ENCODE peak calls at places on chromosomes 4 and X, in ten cellular contexts. U is PC-3, O is cardiac fibroblast, Q is retinal pigment epithelial cell, N is fibroblast of lung, M is IMR-90, Y is ovary, V is sigmoid colon, P is HL-60, A is GM23338. G is an unnamed sample.

GRCh38 chr4:82718067-82718935 is 80.3 kb downstream of the SCD5 start:
- DNase-seq in U (no peak), O (peak), Q (no peak), N (peak), M (no peak), Y (peak), V (peak), P (no peak), A (no peak), G (peak)

GRCh38 chr4:78032446-78032845 is 24.7 kb upstream of the FRAS1 start:
- DNase-seq in U (no peak), O (no peak), Q (no peak), N (no peak), M (no peak), Y (no peak), V (no peak), P (no peak), A (peak), G (no peak)

GRCh38 chrX:17621566-17622270 is 115.6 kb upstream of the SCML1 start:
- DNase-seq in U (no peak), O (no peak), Q (no peak), N (peak), M (no peak), Y (no peak), V (no peak), P (no peak), A (no peak), G (no peak)

GRCh38 chr4:108560624-108561023 is 59.8 kb upstream of the RPL34 start:
- DNase-seq in U (no peak), O (peak), Q (no peak), N (peak), M (no peak), Y (no peak), V (no peak), P (no peak), A (no peak), G (peak)

GRCh38 chr4:9894604-9895361 is 113.3 kb downstream of the DRD5 start:
- DNase-seq in U (no peak), O (no peak), Q (no peak), N (no peak), M (no peak), Y (no peak), V (no peak), P (no peak), A (no peak), G (no peak)

GRCh38 chr4:83196936-83197335 is 82.4 kb upstream of the PLAC8 start:
- DNase-seq in U (no peak), O (no peak), Q (no peak), N (no peak), M (no peak), Y (no peak), V (no peak), P (no peak), A (no peak), G (no peak)

GRCh38 chr4:47032405-47033106 is 1.2 kb downstream of the GABRB1 start:
- DNase-seq in U (no peak), O (peak), Q (peak), N (peak), M (peak), Y (no peak), V (peak), P (peak), A (peak), G (peak)

GRCh38 chr4:124943145-124943889 is 230.8 kb upstream of the ANKRD50 start:
- DNase-seq in U (peak), O (peak), Q (no peak), N (peak), M (no peak), Y (no peak), V (no peak), P (no peak), A (no peak), G (peak)

GRCh38 chr4:86898562-86898961 is 6.3 kb upstream of the C4orf36 start:
- DNase-seq in U (peak), O (peak), Q (no peak), N (no peak), M (peak), Y (no peak), V (no peak), P (no peak), A (peak), G (no peak)

GRCh38 chrX:72048515-72049455 is 82.9 kb downstream of the RTL5 start:
- DNase-seq in U (peak), O (no peak), Q (no peak), N (no peak), M (no peak), Y (no peak), V (peak), P (no peak), A (peak), G (no peak)

GRCh38 chrX:63350551-63350950 is 581 bp downstream of the SPIN4 start:
- DNase-seq in U (peak), O (peak), Q (no peak), N (peak), M (no peak), Y (peak), V (no peak), P (no peak), A (peak), G (peak)

GRCh38 chr4:86730310-86730709 is 118.9 kb downstream of the SLC10A6 start:
- DNase-seq in U (no peak), O (no peak), Q (no peak), N (no peak), M (no peak), Y (no peak), V (no peak), P (no peak), A (peak), G (no peak)

GRCh38 chr4:76188557-76188956 is 25.1 kb downstream of the SCARB2 start:
- DNase-seq in U (no peak), O (no peak), Q (no peak), N (peak), M (no peak), Y (no peak), V (no peak), P (no peak), A (no peak), G (peak)

GRCh38 chr4:20483416-20483815 is 216.8 kb upstream of the PACRGL start:
- DNase-seq in U (no peak), O (no peak), Q (no peak), N (peak), M (peak), Y (no peak), V (no peak), P (no peak), A (no peak), G (no peak)

GRCh38 chr4:117771647-117772337 is 262.5 kb upstream of the NDST3 start:
- DNase-seq in U (no peak), O (no peak), Q (no peak), N (no peak), M (no peak), Y (no peak), V (no peak), P (no peak), A (peak), G (no peak)

GRCh38 chrX:115948018-115948923 is 222.3 kb upstream of the AGTR2 start:
- DNase-seq in U (peak), O (no peak), Q (no peak), N (no peak), M (peak), Y (no peak), V (no peak), P (no peak), A (peak), G (no peak)

GRCh38 chr4:127069675-127070074 is 563.1 kb upstream of the INTU start:
- DNase-seq in U (no peak), O (no peak), Q (no peak), N (no peak), M (peak), Y (no peak), V (no peak), P (no peak), A (peak), G (no peak)

GRCh38 chr4:139311909-139312308 is 9.6 kb upstream of the NDUFC1 start:
- DNase-seq in U (no peak), O (no peak), Q (no peak), N (no peak), M (no peak), Y (no peak), V (no peak), P (no peak), A (no peak), G (no peak)

GRCh38 chr4:161664740-161665139 is 499.1 kb downstream of the FSTL5 start:
- DNase-seq in U (no peak), O (no peak), Q (no peak), N (no peak), M (no peak), Y (no peak), V (no peak), P (peak), A (no peak), G (no peak)

GRCh38 chr4:142278171-142278570 is 567.9 kb downstream of the INPP4B start:
- DNase-seq in U (no peak), O (no peak), Q (no peak), N (peak), M (peak), Y (no peak), V (no peak), P (no peak), A (no peak), G (no peak)

DNA sequence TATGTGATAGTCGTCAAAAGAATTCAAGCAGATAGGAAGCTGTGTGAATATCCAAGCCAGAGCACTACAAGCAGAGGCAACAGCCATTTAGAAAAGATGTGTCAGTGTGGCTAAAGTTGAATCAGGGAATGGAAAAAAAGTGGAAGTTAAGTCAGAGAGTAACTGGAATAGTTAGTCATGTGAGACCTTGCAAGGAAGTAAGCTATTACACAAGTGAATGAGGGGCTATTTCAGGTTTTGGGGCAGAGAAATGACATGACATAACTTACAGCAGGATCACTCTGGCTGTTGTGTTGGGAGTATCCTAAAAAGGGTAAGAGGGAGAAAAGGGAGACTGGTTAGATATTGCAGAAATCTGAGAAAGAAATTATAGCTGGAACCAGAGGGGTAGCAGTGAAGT is 236.6 kb upstream of the PCDH18 start:
- DNase-seq in U (no peak), O (no peak), Q (no peak), N (no peak), M (peak), Y (no peak), V (no peak), P (peak), A (no peak), G (no peak)
- H3K4me3 ChIP-seq in U (no peak), O (no peak), Q (no peak), N (no peak), M (no peak), Y (no peak), V (no peak), P (no peak), A (no peak), G (no peak)

GRCh38 chrX:90040807-90041206 is 119.1 kb downstream of the TGIF2LX start:
- DNase-seq in U (no peak), O (no peak), Q (no peak), N (no peak), M (no peak), Y (no peak), V (no peak), P (no peak), A (no peak), G (no peak)
- TF ChIP-seq CTCF in U (no peak), O (no peak), Q (no peak), N (no peak), M (no peak), Y (no peak), V (no peak), P (no peak), A (peak), G (no peak)

GRCh38 chr4:185182196-185182595 is 21.6 kb downstream of the CFAP97 start:
- DNase-seq in U (no peak), O (no peak), Q (no peak), N (no peak), M (no peak), Y (no peak), V (no peak), P (no peak), A (peak), G (no peak)

GRCh38 chr4:185183622-185184281 is 20.0 kb downstream of the CFAP97 start:
- DNase-seq in U (peak), O (peak), Q (peak), N (peak), M (peak), Y (peak), V (peak), P (peak), A (peak), G (peak)

GRCh38 chr4:185179488-185179887 is 24.3 kb downstream of the CFAP97 start:
- DNase-seq in U (no peak), O (no peak), Q (no peak), N (no peak), M (no peak), Y (no peak), V (no peak), P (no peak), A (no peak), G (no peak)
- H3K4me3 ChIP-seq in U (no peak), O (no peak), Q (no peak), N (no peak), M (no peak), Y (no peak), V (no peak), P (no peak), A (no peak), G (no peak)

GRCh38 chr4:119688439-119688838 is 59.8 kb upstream of the PDE5A start:
- DNase-seq in U (no peak), O (no peak), Q (no peak), N (no peak), M (no peak), Y (no peak), V (no peak), P (no peak), A (no peak), G (no peak)

GRCh38 chr4:119695216-119695615 is 66.6 kb upstream of the PDE5A start:
- DNase-seq in U (no peak), O (no peak), Q (no peak), N (no peak), M (peak), Y (no peak), V (no peak), P (no peak), A (no peak), G (no peak)

GRCh38 chr4:119693127-119693526 is 64.5 kb upstream of the PDE5A start:
- DNase-seq in U (no peak), O (peak), Q (no peak), N (peak), M (peak), Y (no peak), V (no peak), P (no peak), A (no peak), G (peak)

GRCh38 chr4:119690871-119691270 is 62.3 kb upstream of the PDE5A start:
- DNase-seq in U (peak), O (no peak), Q (no peak), N (no peak), M (no peak), Y (no peak), V (no peak), P (no peak), A (peak), G (no peak)

GRCh38 chr4:119692001-119692400 is 63.4 kb upstream of the PDE5A start:
- DNase-seq in U (peak), O (no peak), Q (no peak), N (peak), M (peak), Y (no peak), V (no peak), P (no peak), A (no peak), G (peak)
- TF ChIP-seq CTCF in U (peak), O (no peak), Q (no peak), N (peak), M (peak), Y (no peak), V (no peak), P (no peak), A (no peak), G (peak)

DNA sequence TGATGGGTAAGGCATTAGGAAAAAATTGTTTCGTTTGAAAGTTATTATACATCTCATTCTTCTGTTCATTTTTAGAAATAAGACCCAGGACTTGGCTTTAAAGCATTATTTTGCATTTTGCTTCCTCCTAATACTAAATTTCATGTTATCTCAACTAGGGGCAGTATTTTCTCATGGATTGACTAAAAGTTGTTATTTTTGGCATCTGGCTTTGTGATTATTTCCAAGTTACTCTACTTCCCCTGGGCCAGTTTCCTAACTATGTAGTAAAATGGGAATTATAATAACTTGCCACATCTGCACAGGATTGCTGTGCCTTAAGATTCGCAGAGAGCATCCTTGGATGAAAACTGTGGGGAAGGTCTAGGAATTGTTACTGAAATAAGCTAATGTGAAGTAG is 3.0 kb downstream of the RBPJ start:
- DNase-seq in U (no peak), O (peak), Q (no peak), N (peak), M (peak), Y (no peak), V (no peak), P (no peak), A (no peak), G (peak)
- H3K4me3 ChIP-seq in U (peak), O (no peak), Q (no peak), N (peak), M (no peak), Y (no peak), V (no peak), P (peak), A (peak), G (no peak)

DNA sequence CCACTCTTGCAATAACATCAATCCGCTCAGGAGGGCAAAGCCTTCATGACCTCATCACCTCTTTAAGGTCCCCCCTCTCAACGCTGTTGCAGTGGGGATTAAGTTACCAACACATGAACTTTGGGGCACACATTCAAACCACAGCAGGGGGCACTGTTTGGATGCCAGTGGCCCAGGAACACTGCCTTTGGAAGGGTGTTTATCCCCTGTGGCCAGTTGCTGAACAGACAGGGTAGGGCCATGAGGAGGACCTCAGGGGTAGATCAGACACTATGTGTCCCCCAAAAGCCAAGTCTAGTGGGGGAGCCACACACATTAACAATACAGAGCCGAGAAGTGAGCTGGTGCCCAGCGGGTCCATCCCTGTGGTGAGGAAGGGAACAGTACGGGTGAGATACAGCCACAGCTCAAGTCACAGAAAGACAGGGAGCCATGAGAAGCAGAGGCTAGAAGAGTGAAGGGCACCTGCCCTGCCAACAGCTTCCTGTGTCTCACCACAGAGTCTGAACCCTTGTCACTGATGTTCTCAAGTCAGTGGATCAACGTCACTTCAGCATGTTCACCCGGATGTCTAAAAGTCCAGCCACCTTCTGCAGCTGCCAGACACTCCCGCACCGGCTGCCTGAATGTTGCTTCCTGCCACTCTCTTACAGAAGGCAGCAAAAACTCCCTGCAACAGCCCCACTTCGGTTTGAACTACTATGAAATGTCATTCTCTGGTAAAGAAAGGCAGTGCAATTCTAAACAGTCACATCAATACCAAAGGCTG is 19.9 kb upstream of the MXD4 start:
- DNase-seq in U (no peak), O (no peak), Q (no peak), N (no peak), M (no peak), Y (no peak), V (no peak), P (no peak), A (no peak), G (no peak)
- TF ChIP-seq CTCF in U (no peak), O (peak), Q (peak), N (no peak), M (peak), Y (no peak), V (no peak), P (no peak), A (peak), G (no peak)

GRCh38 chr4:143514432-143514831 is 930 bp downstream of the SMARCA5 start:
- DNase-seq in U (peak), O (peak), Q (peak), N (peak), M (peak), Y (peak), V (peak), P (no peak), A (peak), G (peak)

GRCh38 chr4:143517764-143518163 is 4.3 kb downstream of the SMARCA5 start:
- DNase-seq in U (no peak), O (no peak), Q (no peak), N (no peak), M (no peak), Y (no peak), V (no peak), P (no peak), A (no peak), G (no peak)

GRCh38 chr4:143513314-143514211 is at the start of gene SMARCA5:
- DNase-seq in U (peak), O (peak), Q (peak), N (peak), M (peak), Y (peak), V (peak), P (peak), A (peak), G (peak)

GRCh38 chr4:143512978-143513313 is 556 bp upstream of the SMARCA5 start:
- DNase-seq in U (no peak), O (no peak), Q (no peak), N (no peak), M (no peak), Y (no peak), V (no peak), P (no peak), A (no peak), G (no peak)

GRCh38 chr4:143515905-143516304 is 2.4 kb downstream of the SMARCA5 start:
- DNase-seq in U (no peak), O (no peak), Q (no peak), N (no peak), M (no peak), Y (no peak), V (no peak), P (no peak), A (no peak), G (no peak)
- H3K4me3 ChIP-seq in U (peak), O (peak), Q (peak), N (peak), M (no peak), Y (peak), V (peak), P (no peak), A (peak), G (peak)

DNA sequence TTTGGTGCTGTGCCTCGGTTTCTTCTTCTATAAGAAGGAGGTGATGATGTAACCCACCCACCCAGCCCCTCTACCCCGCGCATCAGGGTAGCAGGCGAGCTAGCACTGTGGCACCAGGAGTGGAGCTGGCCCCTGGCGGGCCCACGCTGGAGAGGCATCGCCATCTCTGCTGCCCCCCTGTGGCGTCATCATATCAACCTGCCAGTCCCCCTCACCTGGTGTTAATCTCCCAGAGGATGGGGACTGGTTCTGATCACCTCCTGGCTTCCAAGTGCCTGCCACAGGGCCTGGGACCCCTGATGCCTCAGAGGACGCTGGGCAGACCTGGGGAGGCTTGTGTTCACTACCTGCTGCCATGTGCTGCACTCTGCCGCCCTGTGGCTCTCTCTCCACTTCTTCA is 6.3 kb upstream of the SORCS2 start:
- DNase-seq in U (no peak), O (no peak), Q (no peak), N (no peak), M (no peak), Y (no peak), V (peak), P (no peak), A (peak), G (no peak)
- TF ChIP-seq CTCF in U (peak), O (peak), Q (peak), N (peak), M (peak), Y (no peak), V (no peak), P (peak), A (peak), G (peak)

G was measured in fibroblast of the aortic adventitia.